ENCODE peak calls at places on chromosomes 1 and 21, in eight cellular contexts. N is T-helper 2 cell; E is progenitor cell of endocrine pancreas; U is psoas muscle; O is stimulated activated CD4-positive, alpha-beta T cell treated with anti-CD3 and anti-CD28 coated beads, Interleukin-4, amount 100 ng/mL, for 48 hours; D is choroid plexus epithelial cell; Q is AG04450; P is H54. F is an unnamed sample.

GRCh38 chr1:9363061-9363471 is 70.4 kb downstream of the SPSB1 start:
- DNase-seq in N (no peak), E (no peak), U (no peak), O (no peak), D (no peak), Q (no peak), P (no peak), F (no peak)

GRCh38 chr21:31409849-31410762 is 66.0 kb upstream of the TIAM1 start:
- DNase-seq in N (no peak), E (no peak), U (no peak), O (no peak), D (no peak), Q (no peak), P (no peak), F (no peak)

GRCh38 chr1:206463911-206464310 is 6.4 kb upstream of the IKBKE start:
- DNase-seq in N (no peak), E (no peak), U (no peak), O (no peak), D (no peak), Q (no peak), P (no peak), F (no peak)

GRCh38 chr1:90246069-90246468 is 251.2 kb downstream of the ZNF326 start:
- DNase-seq in N (no peak), E (no peak), U (no peak), O (no peak), D (no peak), Q (no peak), P (no peak), F (no peak)

GRCh38 chr21:34688145-34688544 is 19.4 kb downstream of the CLIC6 start:
- DNase-seq in N (no peak), E (no peak), U (peak; percentile 69), O (no peak), D (no peak), Q (no peak), P (no peak), F (no peak)

GRCh38 chr1:206557636-206558473 is 50.5 kb downstream of the RASSF5 start:
- DNase-seq in N (peak; percentile 52), E (no peak), U (no peak), O (no peak), D (no peak), Q (no peak), P (no peak), F (peak; percentile 26)

GRCh38 chr1:206579747-206580437 is 32.4 kb downstream of the EIF2D start:
- DNase-seq in N (peak; percentile 94), E (no peak), U (peak; percentile 89), O (peak; percentile 80), D (no peak), Q (no peak), P (peak; percentile 68), F (peak; percentile 82)

GRCh38 chr1:18580676-18581419 is 49.8 kb upstream of the PAX7 start:
- DNase-seq in N (no peak), E (no peak), U (no peak), O (no peak), D (no peak), Q (no peak), P (no peak), F (no peak)

GRCh38 chr1:109634771-109635750 is 15.4 kb downstream of the AMPD2 start:
- DNase-seq in N (no peak), E (no peak), U (no peak), O (no peak), D (no peak), Q (no peak), P (no peak), F (no peak)

GRCh38 chr1:3732747-3733602 is 19.3 kb upstream of the CCDC27 start:
- DNase-seq in N (no peak), E (no peak), U (peak; percentile 51), O (no peak), D (no peak), Q (no peak), P (no peak), F (no peak)

GRCh38 chr1:15584489-15585363 is at the start of gene AGMAT:
- DNase-seq in N (peak; percentile 36), E (peak; percentile 52), U (peak; percentile 63), O (peak; percentile 54), D (peak; percentile 21), Q (no peak), P (no peak), F (peak; percentile 25)

GRCh38 chr21:34890258-34890723 is 158.8 kb downstream of the RUNX1 start:
- DNase-seq in N (no peak), E (no peak), U (no peak), O (no peak), D (no peak), Q (no peak), P (no peak), F (no peak)

GRCh38 chr1:31568895-31569655 is 7.2 kb upstream of the TINAGL1 start:
- DNase-seq in N (no peak), E (no peak), U (peak; percentile 73), O (no peak), D (no peak), Q (no peak), P (no peak), F (no peak)

GRCh38 chr1:108559215-108560142 is at the start of gene EEIG2:
- DNase-seq in N (peak; percentile 83), E (peak; percentile 91), U (peak; percentile 89), O (peak; percentile 87), D (peak; percentile 89), Q (peak; percentile 59), P (peak; percentile 84), F (peak; percentile 86)

GRCh38 chr21:36994501-36995189 is 11.9 kb upstream of the RIPPLY3 start:
- DNase-seq in N (peak; percentile 21), E (no peak), U (no peak), O (peak; percentile 17), D (peak; percentile 26), Q (no peak), P (no peak), F (no peak)

GRCh38 chr1:42966688-42967609 is 8.3 kb upstream of the SLC2A1 start:
- DNase-seq in N (no peak), E (no peak), U (no peak), O (no peak), D (peak; percentile 95), Q (peak; percentile 76), P (peak; percentile 88), F (no peak)

GRCh38 chr1:17052038-17052437 is 1.8 kb downstream of the SDHB start:
- DNase-seq in N (no peak), E (no peak), U (no peak), O (no peak), D (no peak), Q (no peak), P (no peak), F (no peak)

GRCh38 chr1:80427886-80428285 is 1372.8 kb upstream of the ADGRL2 start:
- DNase-seq in N (no peak), E (no peak), U (no peak), O (no peak), D (peak; percentile 6), Q (no peak), P (no peak), F (no peak)

GRCh38 chr1:100349276-100349675 is 3.0 kb upstream of the CDC14A start:
- DNase-seq in N (no peak), E (no peak), U (no peak), O (no peak), D (no peak), Q (no peak), P (no peak), F (no peak)

GRCh38 chr21:36702622-36702968 is 3.7 kb downstream of the SIM2 start:
- DNase-seq in N (no peak), E (no peak), U (no peak), O (no peak), D (no peak), Q (no peak), P (no peak), F (no peak)

GRCh38 chr1:16966282-16966681 is 14.1 kb downstream of the MFAP2 start:
- DNase-seq in N (no peak), E (no peak), U (no peak), O (no peak), D (no peak), Q (no peak), P (no peak), F (no peak)

GRCh38 chr1:25711555-25712298 is 88.3 kb upstream of the SELENON start:
- DNase-seq in N (no peak), E (no peak), U (no peak), O (peak; percentile 55), D (peak; percentile 84), Q (peak; percentile 67), P (no peak), F (peak; percentile 29)

GRCh38 chr1:205446828-205447227 is 9.0 kb downstream of the BLACAT1 start:
- DNase-seq in N (no peak), E (no peak), U (no peak), O (no peak), D (no peak), Q (no peak), P (no peak), F (no peak)

GRCh38 chr1:181100015-181100905 is 11.8 kb downstream of the IER5 start:
- DNase-seq in N (no peak), E (no peak), U (no peak), O (no peak), D (no peak), Q (no peak), P (no peak), F (no peak)

GRCh38 chr1:203148127-203148526 is 20.6 kb downstream of the ADORA1 start:
- DNase-seq in N (no peak), E (no peak), U (no peak), O (no peak), D (no peak), Q (no peak), P (no peak), F (no peak)

GRCh38 chr1:219066631-219067349 is 106.9 kb upstream of the LYPLAL1 start:
- DNase-seq in N (no peak), E (no peak), U (no peak), O (no peak), D (peak; percentile 85), Q (no peak), P (no peak), F (no peak)

GRCh38 chr1:86748622-86749373 is 44.4 kb downstream of the SH3GLB1 start:
- DNase-seq in N (no peak), E (no peak), U (no peak), O (no peak), D (peak; percentile 9), Q (no peak), P (no peak), F (no peak)

GRCh38 chr1:169928438-169929209 is 34.9 kb upstream of the SCYL3 start:
- DNase-seq in N (no peak), E (no peak), U (no peak), O (no peak), D (peak; percentile 80), Q (peak; percentile 16), P (no peak), F (no peak)